ENCODE peak calls at places on chromosomes 5 and 9, in four cellular contexts. A is GM12865, I is Peyer's patch, B is erythroblast. O is an unnamed sample.

GRCh38 chr9:38023661-38024035 is 45.4 kb downstream of the SHB start:
- DNase-seq in B (no peak), A (no peak), I (no peak), O (no peak)

GRCh38 chr5:172641359-172642045 is 439 bp downstream of the NEURL1B start:
- DNase-seq in A (no peak), B (no peak), I (no peak), O (peak)

GRCh38 chr9:77092536-77092935 is 73.1 kb downstream of the FOXB2 start:
- DNase-seq in I (no peak), B (no peak), A (no peak), O (no peak)

GRCh38 chr9:116715751-116716150 is 28.6 kb downstream of the TRIM32 start:
- DNase-seq in I (no peak), A (no peak), B (no peak), O (no peak)

GRCh38 chr9:12884736-12885395 is 110.0 kb downstream of the LURAP1L start:
- DNase-seq in A (peak), I (no peak), B (no peak), O (no peak)

GRCh38 chr9:83636813-83637212 is 13.9 kb downstream of the IDNK start:
- DNase-seq in B (no peak), I (no peak), A (no peak), O (no peak)

GRCh38 chr9:76987594-76988200 is 31.8 kb upstream of the FOXB2 start:
- DNase-seq in I (peak), A (peak), B (peak), O (no peak)

GRCh38 chr5:158463971-158464370 is 605.0 kb upstream of the CLINT1 start:
- DNase-seq in I (peak), B (no peak), A (no peak), O (no peak)

GRCh38 chr5:56550227-56550626 is 265.1 kb upstream of the MAP3K1 start:
- DNase-seq in I (no peak), B (no peak), A (no peak), O (no peak)

GRCh38 chr9:98108540-98109031 is 10.4 kb downstream of the TRIM14 start:
- DNase-seq in B (no peak), A (peak), I (peak), O (no peak)

GRCh38 chr5:149060325-149060724 is 2.5 kb downstream of the SH3TC2 start:
- DNase-seq in B (peak), I (peak), A (no peak), O (no peak)

O was measured in aorta.